ENCODE peak calls at places on chromosomes 7 and 10, in ten cellular contexts. K is neural progenitor cell; P is mucosa of descending colon; E is lower lobe of right lung; O is tibial artery; A is tibial nerve; W is dorsolateral prefrontal cortex; J is heart left ventricle; Z is keratinocyte; D is CD8-positive, alpha-beta T cell. X is an unnamed sample.

GRCh38 chr10:49613882-49614241 is at the start of gene CHAT:
- DNase-seq in K (no peak), P (no peak), E (no peak), O (no peak), A (no peak), W (no peak), J (no peak), Z (no peak), D (no peak), X (no peak)

GRCh38 chr10:75803816-75804576 is 372.6 kb downstream of the LRMDA start:
- DNase-seq in K (no peak), P (no peak), E (no peak), O (peak; percentile 55), A (peak; percentile 50), W (no peak), J (no peak), Z (no peak), D (no peak), X (peak; percentile 23)

GRCh38 chr7:101941481-101942383 is 124.3 kb downstream of the CUX1 start:
- DNase-seq in K (no peak), P (peak; percentile 77), E (no peak), O (no peak), A (peak; percentile 9), W (no peak), J (no peak), Z (peak; percentile 35), D (no peak), X (peak; percentile 55)

GRCh38 chr10:114402871-114403544 is 1.3 kb downstream of the AFAP1L2 start:
- DNase-seq in K (peak; percentile 27), P (no peak), E (no peak), O (no peak), A (no peak), W (no peak), J (no peak), Z (no peak), D (no peak), X (no peak)

GRCh38 chr10:109773818-109774440 is 149.4 kb downstream of the XPNPEP1 start:
- DNase-seq in K (peak; percentile 48), P (peak; percentile 23), E (no peak), O (no peak), A (peak; percentile 44), W (no peak), J (no peak), Z (no peak), D (no peak), X (peak; percentile 4)

GRCh38 chr7:148105853-148106252 is 484.7 kb upstream of the C7orf33 start:
- DNase-seq in K (no peak), P (no peak), E (no peak), O (no peak), A (no peak), W (no peak), J (no peak), Z (no peak), D (no peak), X (no peak)

GRCh38 chr10:44435196-44435595 is 50.3 kb upstream of the CXCL12 start:
- DNase-seq in K (no peak), P (no peak), E (no peak), O (no peak), A (no peak), W (no peak), J (no peak), Z (no peak), D (no peak), X (no peak)

GRCh38 chr7:51927738-51928137 is 611.1 kb upstream of the COBL start:
- DNase-seq in K (no peak), P (no peak), E (no peak), O (no peak), A (no peak), W (no peak), J (no peak), Z (no peak), D (no peak), X (no peak)

GRCh38 chr10:127322286-127322685 is 125.9 kb upstream of the INSYN2A start:
- DNase-seq in K (no peak), P (no peak), E (no peak), O (no peak), A (no peak), W (no peak), J (no peak), Z (no peak), D (no peak), X (no peak)

GRCh38 chr7:137862358-137862757 is 15.6 kb upstream of the DGKI start:
- DNase-seq in K (no peak), P (no peak), E (no peak), O (no peak), A (no peak), W (no peak), J (no peak), Z (no peak), D (no peak), X (no peak)

GRCh38 chr10:68973975-68974374 is 14.6 kb upstream of the KIFBP start:
- DNase-seq in K (no peak), P (no peak), E (no peak), O (no peak), A (no peak), W (no peak), J (no peak), Z (no peak), D (no peak), X (no peak)

GRCh38 chr10:78207776-78208175 is 174.1 kb downstream of the RPS24 start:
- DNase-seq in K (no peak), P (no peak), E (no peak), O (no peak), A (no peak), W (no peak), J (no peak), Z (no peak), D (no peak), X (no peak)

GRCh38 chr7:75798770-75799169 is 14.8 kb downstream of the CCL24 start:
- DNase-seq in K (no peak), P (peak; percentile 43), E (no peak), O (no peak), A (no peak), W (no peak), J (no peak), Z (no peak), D (no peak), X (no peak)

GRCh38 chr10:92356041-92356440 is 65.1 kb downstream of the MARCHF5 start:
- DNase-seq in K (no peak), P (no peak), E (no peak), O (no peak), A (no peak), W (no peak), J (no peak), Z (no peak), D (no peak), X (no peak)

DNA sequence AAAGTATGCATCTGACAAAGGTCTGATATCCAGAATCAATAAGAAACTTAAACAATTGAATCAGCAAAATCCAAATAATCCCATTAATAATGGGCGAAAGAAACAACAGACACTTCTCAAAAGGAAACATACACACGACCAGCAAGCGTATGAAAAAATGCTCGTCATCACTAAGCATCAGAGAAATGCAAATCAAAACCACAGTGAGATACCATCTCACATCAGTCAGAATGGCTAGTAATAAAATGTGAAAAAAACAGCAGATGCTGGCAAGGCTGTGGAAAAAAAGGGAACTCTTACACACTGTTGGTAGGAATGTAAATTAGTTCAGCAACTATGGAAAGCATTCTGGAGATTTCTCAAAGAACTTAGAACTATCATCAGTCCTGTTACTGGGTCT is 496.7 kb downstream of the SH2D4B start:
- DNase-seq in K (no peak), P (no peak), E (no peak), O (no peak), A (no peak), W (no peak), J (no peak), Z (no peak), D (no peak), X (no peak)
- H3K4me3 ChIP-seq in K (no peak overlapping the region), P (no peak overlapping the region), E (no peak overlapping the region), O (no peak overlapping the region), A (no peak overlapping the region), W (no peak overlapping the region), J (no peak overlapping the region), Z (no peak overlapping the region), D (no peak overlapping the region), X (no peak overlapping the region)

GRCh38 chr7:100370303-100370702 is 3.0 kb upstream of the PILRA start:
- DNase-seq in K (peak; percentile 72), P (no peak), E (no peak), O (no peak), A (no peak), W (no peak), J (peak; percentile 19), Z (no peak), D (no peak), X (no peak)

GRCh38 chr7:100367676-100368613 is 5.3 kb upstream of the PILRA start:
- DNase-seq in K (no peak), P (peak; percentile 23), E (peak; percentile 51), O (no peak), A (no peak), W (no peak), J (peak; percentile 43), Z (no peak), D (no peak), X (no peak)

GRCh38 chr7:100370746-100371145 is 2.5 kb upstream of the PILRA start:
- DNase-seq in K (no peak), P (no peak), E (peak; percentile 7), O (no peak), A (no peak), W (no peak), J (peak; percentile 33), Z (no peak), D (no peak), X (no peak)

GRCh38 chr7:100367251-100367620 is 6.1 kb upstream of the PILRA start:
- DNase-seq in K (no peak), P (no peak), E (peak; percentile 28), O (no peak), A (no peak), W (no peak), J (peak; percentile 39), Z (no peak), D (no peak), X (no peak)

GRCh38 chr7:100369105-100369504 is 4.2 kb upstream of the PILRA start:
- DNase-seq in K (no peak), P (peak; percentile 58), E (peak; percentile 89), O (peak; percentile 71), A (peak; percentile 41), W (no peak), J (peak; percentile 84), Z (no peak), D (no peak), X (no peak)
- H3K4me3 ChIP-seq in K (no peak overlapping the region), P (no peak overlapping the region), E (no peak overlapping the region), O (no peak overlapping the region), A (no peak overlapping the region), W (no peak overlapping the region), J (no peak overlapping the region), Z (no peak overlapping the region), D (no peak overlapping the region), X (no peak overlapping the region)

GRCh38 chr7:121373177-121373576 is 22.9 kb downstream of the FAM3C start:
- DNase-seq in K (no peak), P (no peak), E (no peak), O (no peak), A (no peak), W (no peak), J (no peak), Z (no peak), D (no peak), X (no peak)
- H3K4me3 ChIP-seq in K (no peak overlapping the region), P (no peak overlapping the region), E (no peak overlapping the region), O (no peak overlapping the region), A (no peak overlapping the region), W (no peak overlapping the region), J (no peak overlapping the region), Z (no peak overlapping the region), D (no peak overlapping the region), X (no peak overlapping the region)

DNA sequence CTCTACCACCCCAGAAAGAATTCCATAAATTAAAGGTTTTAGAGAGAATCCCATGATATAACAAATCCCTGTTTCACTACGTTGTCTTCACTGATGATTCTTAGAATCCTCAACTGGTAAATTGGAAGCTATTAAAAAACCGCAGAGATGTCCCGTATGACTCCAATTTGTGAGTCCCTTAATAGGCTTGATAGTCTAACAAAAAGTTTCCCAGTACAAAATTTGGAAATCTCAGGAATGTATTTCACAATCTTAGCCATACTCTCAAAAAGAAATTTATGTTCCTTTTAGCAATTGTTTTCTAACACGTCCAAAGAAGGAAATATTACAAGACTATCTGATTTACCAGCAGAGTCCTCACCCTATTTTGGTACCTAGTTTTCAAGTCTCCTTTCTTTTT is 2.5 kb downstream of the TES start:
- DNase-seq in K (no peak), P (no peak), E (no peak), O (no peak), A (no peak), W (no peak), J (no peak), Z (no peak), D (no peak), X (peak; percentile 40)
- H3K4me3 ChIP-seq in K (no peak overlapping the region), P (no peak overlapping the region), E (peak overlapping the region; percentile 73), O (peak overlapping the region; percentile 80), A (no peak overlapping the region), W (no peak overlapping the region), J (no peak overlapping the region), Z (peak overlapping the region; percentile 85), D (peak overlapping the region; percentile 86), X (peak overlapping the region; percentile 70)

X was measured in skeletal muscle cell.